ENCODE peak calls at places on chromosomes 12 and 14, in ten cellular contexts. One of them, this sample, is unnamed.

GRCh38 chr12:5516781-5517180 is 84.9 kb downstream of the NTF3 start:
- DNase-seq in fibroblast of the conjunctiva: no peak
- DNase-seq in stimulated activated CD8-positive, alpha-beta memory T cell treated with anti-CD3 and anti-CD28 coated beads, Interleukin-4, amount 100 ng/mL, for 4 hours: no peak
- DNase-seq in retinal pigment epithelial cell: no peak
- DNase-seq in left colon: no peak
- DNase-seq in T follicular helper cell: no peak
- DNase-seq in HuH-7: no peak
- DNase-seq in left ventricle myocardium superior: no peak
- DNase-seq in GM12865: no peak
- DNase-seq in CD8-positive, alpha-beta memory T cell: no peak
- DNase-seq in this sample: no peak

GRCh38 chr12:4134434-4134762 is 139.2 kb upstream of the CCND2 start:
- DNase-seq in stimulated activated CD8-positive, alpha-beta memory T cell treated with anti-CD3 and anti-CD28 coated beads, Interleukin-4, amount 100 ng/mL, for 4 hours: no peak
- DNase-seq in left ventricle myocardium superior: no peak
- DNase-seq in T follicular helper cell: no peak
- DNase-seq in HuH-7: no peak
- DNase-seq in retinal pigment epithelial cell: no peak
- DNase-seq in GM12865: no peak
- DNase-seq in fibroblast of the conjunctiva: no peak
- DNase-seq in left colon: no peak
- DNase-seq in CD8-positive, alpha-beta memory T cell: no peak
- DNase-seq in this sample: no peak

GRCh38 chr14:73738518-73739173 is 24.5 kb upstream of the PNMA1 start:
- DNase-seq in CD8-positive, alpha-beta memory T cell: no peak
- DNase-seq in left ventricle myocardium superior: no peak
- DNase-seq in left colon: no peak
- DNase-seq in HuH-7: no peak
- DNase-seq in GM12865: no peak
- DNase-seq in T follicular helper cell: no peak
- DNase-seq in stimulated activated CD8-positive, alpha-beta memory T cell treated with anti-CD3 and anti-CD28 coated beads, Interleukin-4, amount 100 ng/mL, for 4 hours: no peak
- DNase-seq in retinal pigment epithelial cell: no peak
- DNase-seq in fibroblast of the conjunctiva: no peak
- DNase-seq in this sample: no peak

GRCh38 chr14:96084796-96085195 is 45.6 kb downstream of the C14orf132 start:
- DNase-seq in GM12865: no peak
- DNase-seq in stimulated activated CD8-positive, alpha-beta memory T cell treated with anti-CD3 and anti-CD28 coated beads, Interleukin-4, amount 100 ng/mL, for 4 hours: no peak
- DNase-seq in left ventricle myocardium superior: no peak
- DNase-seq in left colon: peak; percentile 8
- DNase-seq in CD8-positive, alpha-beta memory T cell: no peak
- DNase-seq in HuH-7: no peak
- DNase-seq in retinal pigment epithelial cell: no peak
- DNase-seq in T follicular helper cell: no peak
- DNase-seq in fibroblast of the conjunctiva: no peak
- DNase-seq in this sample: no peak

GRCh38 chr14:100384277-100384676 is 61.1 kb downstream of the SLC25A47 start:
- DNase-seq in CD8-positive, alpha-beta memory T cell: no peak
- DNase-seq in fibroblast of the conjunctiva: no peak
- DNase-seq in left ventricle myocardium superior: no peak
- DNase-seq in GM12865: no peak
- DNase-seq in T follicular helper cell: no peak
- DNase-seq in stimulated activated CD8-positive, alpha-beta memory T cell treated with anti-CD3 and anti-CD28 coated beads, Interleukin-4, amount 100 ng/mL, for 4 hours: no peak
- DNase-seq in left colon: no peak
- DNase-seq in retinal pigment epithelial cell: no peak
- DNase-seq in HuH-7: no peak
- DNase-seq in this sample: no peak

GRCh38 chr14:99120147-99121026 is 151.6 kb downstream of the BCL11B start:
- DNase-seq in GM12865: no peak
- DNase-seq in T follicular helper cell: no peak
- DNase-seq in stimulated activated CD8-positive, alpha-beta memory T cell treated with anti-CD3 and anti-CD28 coated beads, Interleukin-4, amount 100 ng/mL, for 4 hours: no peak
- DNase-seq in retinal pigment epithelial cell: no peak
- DNase-seq in CD8-positive, alpha-beta memory T cell: no peak
- DNase-seq in left colon: no peak
- DNase-seq in left ventricle myocardium superior: no peak
- DNase-seq in HuH-7: no peak
- DNase-seq in fibroblast of the conjunctiva: no peak
- DNase-seq in this sample: no peak

GRCh38 chr14:101797785-101798342 is 36.4 kb downstream of the PPP2R5C start:
- DNase-seq in retinal pigment epithelial cell: no peak
- DNase-seq in GM12865: no peak
- DNase-seq in left colon: no peak
- DNase-seq in HuH-7: no peak
- DNase-seq in stimulated activated CD8-positive, alpha-beta memory T cell treated with anti-CD3 and anti-CD28 coated beads, Interleukin-4, amount 100 ng/mL, for 4 hours: no peak
- DNase-seq in T follicular helper cell: no peak
- DNase-seq in left ventricle myocardium superior: no peak
- DNase-seq in fibroblast of the conjunctiva: no peak
- DNase-seq in CD8-positive, alpha-beta memory T cell: no peak
- DNase-seq in this sample: no peak

GRCh38 chr12:50862316-50862715 is 19.6 kb downstream of the TMPRSS12 start:
- DNase-seq in left colon: no peak
- DNase-seq in GM12865: no peak
- DNase-seq in HuH-7: no peak
- DNase-seq in T follicular helper cell: no peak
- DNase-seq in left ventricle myocardium superior: no peak
- DNase-seq in fibroblast of the conjunctiva: peak; percentile 34
- DNase-seq in retinal pigment epithelial cell: no peak
- DNase-seq in stimulated activated CD8-positive, alpha-beta memory T cell treated with anti-CD3 and anti-CD28 coated beads, Interleukin-4, amount 100 ng/mL, for 4 hours: no peak
- DNase-seq in CD8-positive, alpha-beta memory T cell: no peak
- DNase-seq in this sample: no peak

GRCh38 chr12:76787689-76788088 is 23.8 kb downstream of the ZDHHC17 start:
- DNase-seq in left colon: no peak
- DNase-seq in HuH-7: no peak
- DNase-seq in CD8-positive, alpha-beta memory T cell: no peak
- DNase-seq in retinal pigment epithelial cell: no peak
- DNase-seq in left ventricle myocardium superior: no peak
- DNase-seq in stimulated activated CD8-positive, alpha-beta memory T cell treated with anti-CD3 and anti-CD28 coated beads, Interleukin-4, amount 100 ng/mL, for 4 hours: no peak
- DNase-seq in fibroblast of the conjunctiva: no peak
- DNase-seq in GM12865: no peak
- DNase-seq in T follicular helper cell: no peak
- DNase-seq in this sample: no peak

GRCh38 chr12:58142991-58143390 is 201.6 kb downstream of the ATP23 start:
- DNase-seq in CD8-positive, alpha-beta memory T cell: no peak
- DNase-seq in GM12865: no peak
- DNase-seq in left ventricle myocardium superior: no peak
- DNase-seq in stimulated activated CD8-positive, alpha-beta memory T cell treated with anti-CD3 and anti-CD28 coated beads, Interleukin-4, amount 100 ng/mL, for 4 hours: no peak
- DNase-seq in left colon: no peak
- DNase-seq in retinal pigment epithelial cell: no peak
- DNase-seq in HuH-7: no peak
- DNase-seq in T follicular helper cell: no peak
- DNase-seq in fibroblast of the conjunctiva: no peak
- DNase-seq in this sample: no peak

GRCh38 chr12:14647028-14647750 is 49.2 kb downstream of the GUCY2C start:
- DNase-seq in fibroblast of the conjunctiva: no peak
- DNase-seq in GM12865: no peak
- DNase-seq in HuH-7: no peak
- DNase-seq in left colon: no peak
- DNase-seq in retinal pigment epithelial cell: peak; percentile 20
- DNase-seq in CD8-positive, alpha-beta memory T cell: no peak
- DNase-seq in left ventricle myocardium superior: no peak
- DNase-seq in T follicular helper cell: no peak
- DNase-seq in stimulated activated CD8-positive, alpha-beta memory T cell treated with anti-CD3 and anti-CD28 coated beads, Interleukin-4, amount 100 ng/mL, for 4 hours: no peak
- DNase-seq in this sample: no peak

This sample was measured in GM13976.